ENCODE peak calls at places on chromosomes 1 and 21, in seven cellular contexts. One of them, this sample, is unnamed.

GRCh38 chr1:206931709-206932108 is 10.0 kb upstream of the FCMR start:
- DNase-seq in right cardiac atrium: no peak
- DNase-seq in T follicular helper cell: no peak
- DNase-seq in COR-L47: no peak
- DNase-seq in H54: no peak
- DNase-seq in activated CD4-positive, alpha-beta T cell treated with anti-CD3 and anti-CD28 coated beads, Interleukin-2, amount 10 ng/mL, durations not matched to agents 7 days and 5 days: no peak
- DNase-seq in neural progenitor cell: no peak
- DNase-seq in this sample: no peak

GRCh38 chr1:60573726-60574409 is 500.3 kb upstream of the C1orf87 start:
- DNase-seq in activated CD4-positive, alpha-beta T cell treated with anti-CD3 and anti-CD28 coated beads, Interleukin-2, amount 10 ng/mL, durations not matched to agents 7 days and 5 days: no peak
- DNase-seq in T follicular helper cell: no peak
- DNase-seq in COR-L47: no peak
- DNase-seq in H54: no peak
- DNase-seq in right cardiac atrium: no peak
- DNase-seq in neural progenitor cell: no peak
- DNase-seq in this sample: peak; percentile 45

GRCh38 chr1:101200513-101200912 is 36.3 kb upstream of the S1PR1 start:
- DNase-seq in right cardiac atrium: no peak
- DNase-seq in H54: peak; percentile 59
- DNase-seq in T follicular helper cell: no peak
- DNase-seq in COR-L47: no peak
- DNase-seq in neural progenitor cell: no peak
- DNase-seq in activated CD4-positive, alpha-beta T cell treated with anti-CD3 and anti-CD28 coated beads, Interleukin-2, amount 10 ng/mL, durations not matched to agents 7 days and 5 days: no peak
- DNase-seq in this sample: no peak

GRCh38 chr1:23035823-23036452 is 16.7 kb downstream of the KDM1A start:
- DNase-seq in COR-L47: no peak
- DNase-seq in right cardiac atrium: no peak
- DNase-seq in activated CD4-positive, alpha-beta T cell treated with anti-CD3 and anti-CD28 coated beads, Interleukin-2, amount 10 ng/mL, durations not matched to agents 7 days and 5 days: no peak
- DNase-seq in neural progenitor cell: peak; percentile 69
- DNase-seq in T follicular helper cell: no peak
- DNase-seq in H54: no peak
- DNase-seq in this sample: no peak

GRCh38 chr1:162541619-162542141 is 19.8 kb upstream of the UAP1 start:
- DNase-seq in activated CD4-positive, alpha-beta T cell treated with anti-CD3 and anti-CD28 coated beads, Interleukin-2, amount 10 ng/mL, durations not matched to agents 7 days and 5 days: no peak
- DNase-seq in right cardiac atrium: peak; percentile 76
- DNase-seq in T follicular helper cell: no peak
- DNase-seq in H54: peak; percentile 48
- DNase-seq in neural progenitor cell: no peak
- DNase-seq in COR-L47: no peak
- DNase-seq in this sample: no peak

GRCh38 chr1:99849744-99850457 is at the start of gene AGL:
- DNase-seq in T follicular helper cell: peak; percentile 83
- DNase-seq in activated CD4-positive, alpha-beta T cell treated with anti-CD3 and anti-CD28 coated beads, Interleukin-2, amount 10 ng/mL, durations not matched to agents 7 days and 5 days: peak; percentile 88
- DNase-seq in neural progenitor cell: peak; percentile 92
- DNase-seq in H54: peak; percentile 86
- DNase-seq in right cardiac atrium: peak; percentile 94
- DNase-seq in COR-L47: peak; percentile 82
- DNase-seq in this sample: peak; percentile 94

GRCh38 chr21:43948740-43949498 is 63.2 kb upstream of the TRAPPC10 start:
- DNase-seq in activated CD4-positive, alpha-beta T cell treated with anti-CD3 and anti-CD28 coated beads, Interleukin-2, amount 10 ng/mL, durations not matched to agents 7 days and 5 days: no peak
- DNase-seq in COR-L47: no peak
- DNase-seq in H54: no peak
- DNase-seq in right cardiac atrium: no peak
- DNase-seq in T follicular helper cell: no peak
- DNase-seq in neural progenitor cell: no peak
- DNase-seq in this sample: no peak

GRCh38 chr1:19439464-19440171 is 45.7 kb downstream of the CAPZB start:
- DNase-seq in activated CD4-positive, alpha-beta T cell treated with anti-CD3 and anti-CD28 coated beads, Interleukin-2, amount 10 ng/mL, durations not matched to agents 7 days and 5 days: peak; percentile 34
- DNase-seq in T follicular helper cell: peak; percentile 33
- DNase-seq in right cardiac atrium: peak; percentile 83
- DNase-seq in COR-L47: peak; percentile 27
- DNase-seq in neural progenitor cell: peak; percentile 49
- DNase-seq in H54: no peak
- DNase-seq in this sample: no peak

GRCh38 chr1:6245869-6246496 is 2.0 kb downstream of the HES3 start:
- DNase-seq in T follicular helper cell: no peak
- DNase-seq in H54: no peak
- DNase-seq in activated CD4-positive, alpha-beta T cell treated with anti-CD3 and anti-CD28 coated beads, Interleukin-2, amount 10 ng/mL, durations not matched to agents 7 days and 5 days: peak; percentile 63
- DNase-seq in neural progenitor cell: peak; percentile 94
- DNase-seq in COR-L47: peak; percentile 74
- DNase-seq in right cardiac atrium: peak; percentile 74
- DNase-seq in this sample: peak; percentile 78

GRCh38 chr21:41727784-41728763 is 38.8 kb downstream of the RIPK4 start:
- DNase-seq in T follicular helper cell: no peak
- DNase-seq in right cardiac atrium: no peak
- DNase-seq in neural progenitor cell: no peak
- DNase-seq in COR-L47: no peak
- DNase-seq in H54: no peak
- DNase-seq in activated CD4-positive, alpha-beta T cell treated with anti-CD3 and anti-CD28 coated beads, Interleukin-2, amount 10 ng/mL, durations not matched to agents 7 days and 5 days: no peak
- DNase-seq in this sample: no peak

GRCh38 chr1:50620680-50621329 is 197.6 kb upstream of the DMRTA2 start:
- DNase-seq in neural progenitor cell: peak; percentile 11
- DNase-seq in H54: peak; percentile 61
- DNase-seq in activated CD4-positive, alpha-beta T cell treated with anti-CD3 and anti-CD28 coated beads, Interleukin-2, amount 10 ng/mL, durations not matched to agents 7 days and 5 days: no peak
- DNase-seq in T follicular helper cell: no peak
- DNase-seq in right cardiac atrium: peak; percentile 35
- DNase-seq in COR-L47: peak; percentile 50
- DNase-seq in this sample: peak; percentile 14

GRCh38 chr1:207020016-207020708 is 12.4 kb downstream of the C1orf116 start:
- DNase-seq in activated CD4-positive, alpha-beta T cell treated with anti-CD3 and anti-CD28 coated beads, Interleukin-2, amount 10 ng/mL, durations not matched to agents 7 days and 5 days: no peak
- DNase-seq in right cardiac atrium: no peak
- DNase-seq in neural progenitor cell: no peak
- DNase-seq in COR-L47: no peak
- DNase-seq in T follicular helper cell: no peak
- DNase-seq in H54: no peak
- DNase-seq in this sample: no peak